ENCODE peak calls at places on chromosome 6, in ten cellular contexts. One of them, this sample, is unnamed.

GRCh38 chr6:110814488-110815259 is 595 bp downstream of the CDK19 start:
- DNase-seq in naive thymus-derived CD8-positive, alpha-beta T cell: peak
- DNase-seq in EL: peak
- DNase-seq in Kasumi-1: peak
- DNase-seq in mucosa of descending colon: peak
- DNase-seq in B cell: peak
- DNase-seq in PC-3: peak
- DNase-seq in transverse colon: peak
- DNase-seq in T-helper 9 cell: peak
- DNase-seq in NCI-H1436: peak
- DNase-seq in this sample: peak

GRCh38 chr6:134034478-134034877 is 17.9 kb downstream of the SLC2A12 start:
- DNase-seq in transverse colon: no peak
- DNase-seq in NCI-H1436: no peak
- DNase-seq in B cell: no peak
- DNase-seq in EL: no peak
- DNase-seq in mucosa of descending colon: no peak
- DNase-seq in T-helper 9 cell: no peak
- DNase-seq in naive thymus-derived CD8-positive, alpha-beta T cell: no peak
- DNase-seq in PC-3: no peak
- DNase-seq in Kasumi-1: no peak
- DNase-seq in this sample: no peak

GRCh38 chr6:150149146-150149545 is 6.3 kb downstream of the PPP1R14C start:
- DNase-seq in naive thymus-derived CD8-positive, alpha-beta T cell: no peak
- DNase-seq in NCI-H1436: no peak
- DNase-seq in transverse colon: no peak
- DNase-seq in T-helper 9 cell: no peak
- DNase-seq in mucosa of descending colon: no peak
- DNase-seq in EL: no peak
- DNase-seq in B cell: no peak
- DNase-seq in PC-3: no peak
- DNase-seq in Kasumi-1: no peak
- DNase-seq in this sample: no peak

GRCh38 chr6:166489301-166490155 is 97.0 kb downstream of the RAMACL start:
- DNase-seq in T-helper 9 cell: no peak
- DNase-seq in transverse colon: no peak
- DNase-seq in NCI-H1436: no peak
- DNase-seq in naive thymus-derived CD8-positive, alpha-beta T cell: no peak
- DNase-seq in mucosa of descending colon: no peak
- DNase-seq in B cell: no peak
- DNase-seq in PC-3: no peak
- DNase-seq in Kasumi-1: no peak
- DNase-seq in EL: no peak
- DNase-seq in this sample: no peak

GRCh38 chr6:40947876-40948514 is 91.0 kb downstream of the UNC5CL start:
- DNase-seq in PC-3: peak
- DNase-seq in Kasumi-1: no peak
- DNase-seq in NCI-H1436: no peak
- DNase-seq in naive thymus-derived CD8-positive, alpha-beta T cell: no peak
- DNase-seq in T-helper 9 cell: no peak
- DNase-seq in B cell: no peak
- DNase-seq in transverse colon: no peak
- DNase-seq in EL: peak
- DNase-seq in mucosa of descending colon: no peak
- DNase-seq in this sample: peak

GRCh38 chr6:3088853-3089445 is 20.7 kb downstream of the RIPK1 start:
- DNase-seq in transverse colon: no peak
- DNase-seq in EL: no peak
- DNase-seq in naive thymus-derived CD8-positive, alpha-beta T cell: no peak
- DNase-seq in mucosa of descending colon: no peak
- DNase-seq in PC-3: no peak
- DNase-seq in Kasumi-1: no peak
- DNase-seq in T-helper 9 cell: no peak
- DNase-seq in B cell: no peak
- DNase-seq in NCI-H1436: no peak
- DNase-seq in this sample: no peak

GRCh38 chr6:152052061-152052460 is 244.6 kb downstream of the ESR1 start:
- DNase-seq in EL: no peak
- DNase-seq in Kasumi-1: no peak
- DNase-seq in B cell: no peak
- DNase-seq in T-helper 9 cell: no peak
- DNase-seq in PC-3: no peak
- DNase-seq in mucosa of descending colon: no peak
- DNase-seq in NCI-H1436: no peak
- DNase-seq in naive thymus-derived CD8-positive, alpha-beta T cell: no peak
- DNase-seq in transverse colon: no peak
- DNase-seq in this sample: no peak

GRCh38 chr6:145893586-145893985 is 70.6 kb downstream of the SHPRH start:
- DNase-seq in PC-3: no peak
- DNase-seq in Kasumi-1: no peak
- DNase-seq in transverse colon: no peak
- DNase-seq in EL: no peak
- DNase-seq in naive thymus-derived CD8-positive, alpha-beta T cell: no peak
- DNase-seq in NCI-H1436: no peak
- DNase-seq in T-helper 9 cell: no peak
- DNase-seq in B cell: no peak
- DNase-seq in mucosa of descending colon: no peak
- DNase-seq in this sample: no peak

GRCh38 chr6:143040018-143040417 is 20.7 kb upstream of the AIG1 start:
- DNase-seq in PC-3: no peak
- DNase-seq in EL: no peak
- DNase-seq in T-helper 9 cell: no peak
- DNase-seq in mucosa of descending colon: no peak
- DNase-seq in B cell: no peak
- DNase-seq in naive thymus-derived CD8-positive, alpha-beta T cell: no peak
- DNase-seq in transverse colon: no peak
- DNase-seq in NCI-H1436: no peak
- DNase-seq in Kasumi-1: no peak
- DNase-seq in this sample: no peak